ENCODE peak calls at places on chromosome 13, in nine cellular contexts. V is A172; J is activated T-helper 1 cell treated with anti-CD3 and anti-CD28 coated beads, Interleukin-12 subunit alpha, Interleukin-12 subunit beta, Interleukin-2, Interleukin-4 antibody, amounts not matched to agents 30 ng/mL and 10 ng/mL and 1 ng/mL, durations not matched to agents 14 hours and 24 hours and 36 hours; K is BE2C; C is CD4-positive, alpha-beta T cell; Z is stimulated activated CD4-positive, alpha-beta T cell treated with anti-CD3 and anti-CD28 coated beads, Interleukin-2, amount 100 ng/mL, for 48 hours; X is NCI-H2171; S is GM10248; N is RPMI7951. U is an unnamed sample.

GRCh38 chr13:43805071-43805468 is 18.3 kb upstream of the ENOX1 start:
- DNase-seq in K (no peak), J (no peak), V (peak; percentile 93), X (no peak), Z (no peak), C (no peak), N (peak; percentile 89), S (no peak), U (peak; percentile 9)

GRCh38 chr13:71290963-71291937 is 575.8 kb downstream of the DACH1 start:
- DNase-seq in N (peak; percentile 85), S (peak; percentile 16), C (peak; percentile 6), V (peak; percentile 87), X (no peak), J (peak; percentile 39), Z (peak; percentile 11), K (no peak), U (peak; percentile 88)

GRCh38 chr13:45564108-45564507 is 51.4 kb downstream of the ERICH6B start:
- DNase-seq in S (no peak), Z (no peak), J (no peak), N (peak; percentile 51), K (no peak), C (no peak), X (no peak), V (no peak), U (no peak)

GRCh38 chr13:99314640-99315176 is 7.5 kb upstream of the GPR183 start:
- DNase-seq in J (peak; percentile 54), Z (no peak), C (peak; percentile 26), N (peak; percentile 79), K (no peak), S (no peak), V (peak; percentile 42), X (no peak), U (no peak)

GRCh38 chr13:106534844-106535551 is 464 bp downstream of the EFNB2 start:
- DNase-seq in K (peak; percentile 35), C (peak; percentile 16), S (peak; percentile 28), N (peak; percentile 17), J (no peak), Z (peak; percentile 9), V (no peak), X (peak; percentile 5), U (peak; percentile 18)

GRCh38 chr13:51811046-51811445 is 7.1 kb upstream of the DHRS12 start:
- DNase-seq in V (no peak), C (no peak), X (peak; percentile 93), N (no peak), J (no peak), Z (no peak), S (no peak), K (no peak), U (no peak)

GRCh38 chr13:110716235-110716505 is 2.7 kb downstream of the ING1 start:
- DNase-seq in X (no peak), S (no peak), Z (no peak), J (no peak), N (peak; percentile 22), C (no peak), K (no peak), V (peak; percentile 30), U (peak; percentile 40)

GRCh38 chr13:26485786-26486185 is 71.7 kb upstream of the WASF3 start:
- DNase-seq in J (no peak), N (no peak), C (no peak), X (no peak), V (no peak), K (no peak), S (no peak), Z (no peak), U (no peak)

GRCh38 chr13:67094952-67095351 is 135.2 kb downstream of the PCDH9 start:
- DNase-seq in N (no peak), C (no peak), K (no peak), S (no peak), J (no peak), V (no peak), X (no peak), Z (no peak), U (no peak)

GRCh38 chr13:32902898-32903297 is 113.3 kb upstream of the KL start:
- DNase-seq in V (no peak), S (no peak), C (no peak), J (no peak), X (no peak), K (peak; percentile 47), Z (no peak), N (no peak), U (no peak)

GRCh38 chr13:39510296-39510695 is 92.7 kb downstream of the LHFPL6 start:
- DNase-seq in X (no peak), V (no peak), K (no peak), S (peak; percentile 23), Z (no peak), C (no peak), N (no peak), J (no peak), U (peak; percentile 65)

GRCh38 chr13:86986448-86986847 is 684.7 kb upstream of the SLITRK5 start:
- DNase-seq in C (no peak), N (no peak), J (no peak), Z (no peak), X (no peak), K (no peak), S (no peak), V (no peak), U (no peak)

GRCh38 chr13:24870380-24870760 is 106.4 kb downstream of the RNF17 start:
- DNase-seq in C (no peak), J (no peak), K (no peak), N (no peak), V (no peak), S (no peak), Z (no peak), X (no peak), U (no peak)

GRCh38 chr13:41577437-41577836 is 120.1 kb downstream of the RGCC start:
- DNase-seq in S (no peak), J (no peak), C (no peak), K (no peak), N (peak; percentile 54), X (no peak), Z (no peak), V (no peak), U (no peak)

GRCh38 chr13:29402168-29402621 is 193.3 kb downstream of the SLC7A1 start:
- DNase-seq in N (peak; percentile 40), C (no peak), V (peak; percentile 77), J (no peak), S (no peak), Z (no peak), K (no peak), X (no peak), U (no peak)

GRCh38 chr13:100208596-100208995 is 119.7 kb downstream of the PCCA start:
- DNase-seq in N (no peak), S (no peak), J (no peak), Z (no peak), K (no peak), X (no peak), C (no peak), V (peak; percentile 23), U (no peak)

GRCh38 chr13:21240586-21240985 is 64.1 kb downstream of the MRPL57 start:
- DNase-seq in K (no peak), N (peak; percentile 77), V (peak; percentile 80), Z (no peak), J (no peak), C (no peak), X (no peak), S (no peak), U (no peak)

GRCh38 chr13:40095695-40096356 is 440.4 kb downstream of the COG6 start:
- DNase-seq in J (no peak), X (no peak), S (no peak), K (no peak), N (no peak), Z (no peak), C (no peak), V (no peak), U (no peak)

GRCh38 chr13:107234315-107234714 is 666.4 kb upstream of the ARGLU1 start:
- DNase-seq in J (no peak), N (no peak), Z (no peak), X (no peak), S (no peak), C (no peak), V (no peak), K (no peak), U (no peak)

GRCh38 chr13:91312324-91312723 is 35.2 kb upstream of the MIR17HG start:
- DNase-seq in C (no peak), N (no peak), K (no peak), V (no peak), Z (no peak), S (no peak), J (no peak), X (no peak), U (no peak)

GRCh38 chr13:33454844-33455256 is 169.3 kb upstream of the STARD13 start:
- DNase-seq in K (no peak), S (no peak), N (peak; percentile 86), X (no peak), Z (no peak), J (no peak), V (no peak), C (no peak), U (no peak)

GRCh38 chr13:112741185-112741755 is 51.4 kb downstream of the ATP11A start:
- DNase-seq in V (no peak), K (no peak), J (no peak), N (no peak), C (no peak), X (no peak), S (no peak), Z (no peak), U (no peak)

GRCh38 chr13:80555796-80556195 is 214.9 kb upstream of the SPRY2 start:
- DNase-seq in N (no peak), Z (no peak), J (no peak), X (no peak), K (no peak), V (no peak), C (no peak), S (no peak), U (no peak)

GRCh38 chr13:105961438-105961837 is 574.0 kb downstream of the EFNB2 start:
- DNase-seq in V (no peak), J (no peak), K (no peak), N (peak; percentile 46), C (no peak), Z (no peak), S (no peak), X (no peak), U (no peak)

GRCh38 chr13:79663977-79664636 is 183.2 kb downstream of the NDFIP2 start:
- DNase-seq in X (no peak), J (no peak), K (no peak), N (no peak), C (no peak), S (no peak), V (no peak), Z (no peak), U (no peak)

GRCh38 chr13:22298530-22298929 is 627.7 kb downstream of the FGF9 start:
- DNase-seq in V (no peak), N (no peak), S (no peak), K (no peak), Z (no peak), J (no peak), C (no peak), X (no peak), U (no peak)

GRCh38 chr13:25281193-25281936 is 5.9 kb downstream of the MTMR6 start:
- DNase-seq in J (no peak), C (no peak), X (no peak), V (no peak), Z (no peak), K (no peak), S (peak; percentile 23), N (no peak), U (peak; percentile 73)

GRCh38 chr13:51230473-51231105 is 8.4 kb downstream of the FAM124A start:
- DNase-seq in K (no peak), J (no peak), V (no peak), N (peak; percentile 8), X (no peak), S (no peak), Z (no peak), C (no peak), U (no peak)

GRCh38 chr13:94123543-94123942 is 355.9 kb downstream of the DCT start:
- DNase-seq in V (no peak), S (no peak), X (no peak), J (no peak), K (no peak), C (no peak), Z (no peak), N (no peak), U (no peak)

GRCh38 chr13:79222427-79223205 is 183.4 kb downstream of the RBM26 start:
- DNase-seq in S (no peak), K (no peak), J (no peak), C (no peak), N (no peak), V (no peak), Z (no peak), X (no peak), U (no peak)

GRCh38 chr13:99982021-99982740 is 597 bp downstream of the ZIC2 start:
- DNase-seq in S (no peak), J (no peak), X (no peak), N (peak; percentile 35), V (no peak), C (peak; percentile 25), Z (no peak), K (no peak), U (peak; percentile 29)

U was measured in GM12865.